ENCODE peak calls at places on chromosome 15, in four cellular contexts. T is GM04503; F is activated CD4-positive, alpha-beta T cell treated with anti-CD3 and anti-CD28 coated beads, Interleukin-2, amount 50 U/mL, for 4 hours; C is psoas muscle. R is an unnamed sample.
A peak's percentile ranks its signal among the peaks of the same experiment; 100 is the strongest.

GRCh38 chr15:27894645-27895044 is 204.5 kb downstream of the OCA2 start:
- DNase-seq in F (no peak), C (no peak), T (no peak), R (no peak)

GRCh38 chr15:92714457-92715401 is 59.2 kb upstream of the FAM174B start:
- DNase-seq in T (peak; percentile 8), C (peak; percentile 61), F (peak; percentile 63), R (peak; percentile 65)

GRCh38 chr15:87556886-87557285 is 699.7 kb downstream of the NTRK3 start:
- DNase-seq in C (no peak), T (no peak), F (no peak), R (no peak)

GRCh38 chr15:40358492-40359353 is 704 bp downstream of the DISP2 start:
- DNase-seq in F (no peak), C (no peak), T (no peak), R (peak; percentile 27)

GRCh38 chr15:92159906-92160841 is 233.5 kb upstream of the ST8SIA2 start:
- DNase-seq in T (no peak), F (no peak), C (no peak), R (no peak)

GRCh38 chr15:63597033-63597790 is at the start of gene FBXL22:
- DNase-seq in F (no peak), T (no peak), C (no peak), R (no peak)

GRCh38 chr15:40250771-40251454 is 12.1 kb downstream of the PAK6 start:
- DNase-seq in F (no peak), C (no peak), T (no peak), R (no peak)

GRCh38 chr15:63483521-63484371 is 20.6 kb upstream of the USP3 start:
- DNase-seq in C (no peak), T (no peak), F (no peak), R (no peak)

GRCh38 chr15:41842229-41842628 is 3.6 kb downstream of the PLA2G4B start:
- DNase-seq in T (no peak), C (no peak), F (no peak), R (no peak)

GRCh38 chr15:96626936-96627577 is 296.6 kb downstream of the NR2F2 start:
- DNase-seq in C (peak; percentile 12), F (no peak), T (no peak), R (no peak)

GRCh38 chr15:32838820-32839219 is 121.0 kb downstream of the GREM1 start:
- DNase-seq in F (no peak), C (peak; percentile 34), T (peak; percentile 97), R (no peak)

GRCh38 chr15:38531509-38531908 is 33.1 kb downstream of the RASGRP1 start:
- DNase-seq in C (no peak), T (no peak), F (no peak), R (no peak)

GRCh38 chr15:63498815-63499549 is 5.4 kb upstream of the USP3 start:
- DNase-seq in C (no peak), T (no peak), F (no peak), R (no peak)

GRCh38 chr15:67140078-67140833 is 74.9 kb downstream of the SMAD3 start:
- DNase-seq in T (no peak), C (no peak), F (no peak), R (no peak)

GRCh38 chr15:34581043-34581365 is 2.4 kb downstream of the GOLGA8B start:
- DNase-seq in C (no peak), F (no peak), T (no peak), R (no peak)

GRCh38 chr15:41795996-41796395 is 21.7 kb downstream of the MAPKBP1 start:
- DNase-seq in C (no peak), F (no peak), T (no peak), R (no peak)

GRCh38 chr15:67137319-67137718 is 71.9 kb downstream of the SMAD3 start:
- DNase-seq in T (no peak), F (no peak), C (no peak), R (no peak)

GRCh38 chr15:45187894-45188830 is at the start of gene SHF:
- DNase-seq in C (peak; percentile 57), T (no peak), F (peak; percentile 88), R (peak; percentile 53)

GRCh38 chr15:35540885-35541284 is 5.1 kb downstream of the DPH6 start:
- DNase-seq in T (no peak), F (no peak), C (no peak), R (no peak)

GRCh38 chr15:50883903-50884302 is 24.6 kb upstream of the AP4E1 start:
- DNase-seq in F (no peak), C (no peak), T (no peak), R (no peak)

GRCh38 chr15:77528968-77529319 is 103.8 kb downstream of the LINGO1 start:
- DNase-seq in C (no peak), T (no peak), F (no peak), R (no peak)

GRCh38 chr15:70589221-70589620 is 174.1 kb downstream of the UACA start:
- DNase-seq in F (no peak), C (no peak), T (peak; percentile 82), R (no peak)

GRCh38 chr15:101533371-101534140 is 44.0 kb upstream of the PCSK6 start:
- DNase-seq in F (no peak), C (no peak), T (no peak), R (no peak)

GRCh38 chr15:74337607-74338211 is 29.7 kb downstream of the CYP11A1 start:
- DNase-seq in C (no peak), T (no peak), F (no peak), R (no peak)

GRCh38 chr15:90789496-90789895 is 72.3 kb downstream of the BLM start:
- DNase-seq in C (no peak), F (no peak), T (no peak), R (no peak)

GRCh38 chr15:76668900-76669299 is 236.2 kb downstream of the SCAPER start:
- DNase-seq in F (no peak), C (no peak), T (no peak), R (no peak)

GRCh38 chr15:63387741-63388468 is 6.3 kb upstream of the CA12 start:
- DNase-seq in C (no peak), T (no peak), F (no peak), R (no peak)

GRCh38 chr15:65868546-65869126 is 655 bp upstream of the RAB11A start:
- DNase-seq in T (no peak), C (no peak), F (no peak), R (no peak)